ENCODE peak calls at places on chromosomes 16 and 17, in six cellular contexts. N is uterus, O is brain microvascular endothelial cell, S is fibroblast of mammary gland, W is A549, V is heart left ventricle. L is an unnamed sample.

GRCh38 chr17:46742539-46743270 is 75.8 kb downstream of the WNT3 start:
- DNase-seq in N (no peak), O (peak), S (peak), W (peak), V (peak), L (peak)

GRCh38 chr17:31487063-31487647 is 95.7 kb downstream of the RAB11FIP4 start:
- DNase-seq in N (no peak), O (no peak), S (no peak), W (no peak), V (no peak), L (no peak)

GRCh38 chr16:28324235-28324886 is 32.0 kb downstream of the SBK1 start:
- DNase-seq in N (no peak), O (no peak), S (no peak), W (peak), V (no peak), L (no peak)

GRCh38 chr16:11725457-11725856 is 17.2 kb downstream of the TXNDC11 start:
- DNase-seq in N (no peak), O (no peak), S (no peak), W (no peak), V (no peak), L (no peak)

GRCh38 chr17:44146375-44147346 is 4.9 kb downstream of the HROB start:
- DNase-seq in N (no peak), O (no peak), S (no peak), W (no peak), V (no peak), L (no peak)

GRCh38 chr17:53150101-53150698 is 672.5 kb upstream of the KIF2B start:
- DNase-seq in N (no peak), O (no peak), S (no peak), W (peak), V (no peak), L (no peak)

GRCh38 chr16:76106647-76107046 is 170.6 kb upstream of the CNTNAP4 start:
- DNase-seq in N (no peak), O (no peak), S (no peak), W (no peak), V (no peak), L (no peak)

GRCh38 chr17:75872434-75873351 is 5.7 kb downstream of the TRIM47 start:
- DNase-seq in N (peak), O (peak), S (peak), W (peak), V (peak), L (peak)

GRCh38 chr16:25367773-25368172 is 110.1 kb upstream of the ZKSCAN2 start:
- DNase-seq in N (no peak), O (no peak), S (no peak), W (no peak), V (no peak), L (no peak)

GRCh38 chr16:30470170-30470512 is 2.4 kb upstream of the ITGAL start:
- DNase-seq in N (no peak), O (no peak), S (no peak), W (no peak), V (no peak), L (no peak)

GRCh38 chr16:56193951-56194726 is 2.9 kb downstream of the GNAO1 start:
- DNase-seq in N (peak), O (peak), S (peak), W (peak), V (peak), L (peak)

GRCh38 chr16:11050954-11051353 is 106.6 kb downstream of the CLEC16A start:
- DNase-seq in N (no peak), O (no peak), S (no peak), W (no peak), V (no peak), L (no peak)

GRCh38 chr16:22685162-22685830 is 128.7 kb upstream of the HS3ST2 start:
- DNase-seq in N (peak), O (no peak), S (peak), W (no peak), V (peak), L (peak)

GRCh38 chr16:53172517-53172916 is 117.7 kb downstream of the CHD9 start:
- DNase-seq in N (no peak), O (no peak), S (no peak), W (no peak), V (no peak), L (no peak)

GRCh38 chr16:86806838-86807351 is 228.5 kb downstream of the FOXL1 start:
- DNase-seq in N (no peak), O (no peak), S (no peak), W (no peak), V (no peak), L (no peak)

GRCh38 chr17:19728114-19728495 is 11.7 kb upstream of the SLC47A2 start:
- DNase-seq in N (peak), O (peak), S (peak), W (peak), V (peak), L (peak)

GRCh38 chr16:31880322-31880979 is 6.8 kb downstream of the ZNF267 start:
- DNase-seq in N (no peak), O (peak), S (peak), W (no peak), V (no peak), L (peak)

GRCh38 chr17:29789186-29790170 is 140.6 kb downstream of the SSH2 start:
- DNase-seq in N (no peak), O (no peak), S (no peak), W (no peak), V (no peak), L (no peak)

GRCh38 chr17:19004601-19005441 is at the start of gene FAM83G:
- DNase-seq in N (peak), O (peak), S (peak), W (peak), V (peak), L (peak)

GRCh38 chr17:58323420-58324408 is 4.9 kb downstream of the TSPOAP1 start:
- DNase-seq in N (no peak), O (no peak), S (no peak), W (no peak), V (no peak), L (no peak)

GRCh38 chr17:74356640-74357465 is 4.8 kb downstream of the BTBD17 start:
- DNase-seq in N (no peak), O (no peak), S (no peak), W (peak), V (no peak), L (no peak)

GRCh38 chr16:82033683-82034300 is 1.3 kb upstream of the HSD17B2 start:
- DNase-seq in N (no peak), O (no peak), S (no peak), W (no peak), V (no peak), L (no peak)

GRCh38 chr17:12990041-12990808 is 27.6 kb downstream of the ELAC2 start:
- DNase-seq in N (no peak), O (no peak), S (no peak), W (no peak), V (peak), L (peak)

GRCh38 chr16:46789075-46789474 is 40.9 kb upstream of the MYLK3 start:
- DNase-seq in N (no peak), O (no peak), S (no peak), W (no peak), V (no peak), L (no peak)

GRCh38 chr17:79739148-79740062 is 8.7 kb downstream of the ENPP7 start:
- DNase-seq in N (no peak), O (no peak), S (no peak), W (no peak), V (no peak), L (no peak)

GRCh38 chr17:8488491-8488890 is 52.8 kb downstream of the NDEL1 start:
- DNase-seq in N (no peak), O (no peak), S (no peak), W (no peak), V (no peak), L (no peak)

GRCh38 chr16:88430524-88431446 is 22.3 kb upstream of the ZFPM1 start:
- DNase-seq in N (no peak), O (peak), S (no peak), W (no peak), V (no peak), L (no peak)

GRCh38 chr16:81610144-81610842 is 165.7 kb downstream of the CMIP start:
- DNase-seq in N (peak), O (peak), S (peak), W (no peak), V (peak), L (peak)

GRCh38 chr17:6666557-6666956 is 15.0 kb downstream of the C17orf100 start:
- DNase-seq in N (no peak), O (no peak), S (no peak), W (no peak), V (no peak), L (no peak)

GRCh38 chr17:78019367-78019975 is 61.0 kb downstream of the TNRC6C start:
- DNase-seq in N (no peak), O (no peak), S (peak), W (peak), V (no peak), L (peak)

GRCh38 chr17:7080445-7081041 is 492 bp upstream of the CLEC10A start:
- DNase-seq in N (no peak), O (no peak), S (no peak), W (no peak), V (peak), L (no peak)

GRCh38 chr17:36715951-36716350 is 114.6 kb downstream of the MRM1 start:
- DNase-seq in N (no peak), O (no peak), S (no peak), W (no peak), V (no peak), L (no peak)

GRCh38 chr16:27437946-27438345 is 36.0 kb downstream of the IL21R start:
- DNase-seq in N (no peak), O (no peak), S (no peak), W (no peak), V (peak), L (no peak)

GRCh38 chr16:23728112-23728477 is 15.1 kb upstream of the ERN2 start:
- DNase-seq in N (no peak), O (no peak), S (no peak), W (no peak), V (no peak), L (no peak)
- TF ChIP-seq CTCF in N (no peak), O (no peak), S (no peak), W (no peak), V (no peak), L (no peak)

GRCh38 chr16:79359082-79359481 is 241.5 kb downstream of the MAF start:
- DNase-seq in N (no peak), O (no peak), S (no peak), W (no peak), V (no peak), L (no peak)

GRCh38 chr16:79360267-79360666 is 240.3 kb downstream of the MAF start:
- DNase-seq in N (no peak), O (no peak), S (no peak), W (no peak), V (no peak), L (no peak)

GRCh38 chr16:79355600-79356358 is 244.8 kb downstream of the MAF start:
- DNase-seq in N (no peak), O (no peak), S (no peak), W (no peak), V (no peak), L (no peak)

GRCh38 chr16:79361132-79361751 is 239.3 kb downstream of the MAF start:
- DNase-seq in N (no peak), O (no peak), S (no peak), W (no peak), V (no peak), L (no peak)

GRCh38 chr16:79358188-79358587 is 242.3 kb downstream of the MAF start:
- DNase-seq in N (no peak), O (no peak), S (no peak), W (no peak), V (peak), L (no peak)
- H3K4me3 ChIP-seq in N (no peak), O (no peak), S (no peak), W (no peak), V (no peak), L (no peak)

DNA sequence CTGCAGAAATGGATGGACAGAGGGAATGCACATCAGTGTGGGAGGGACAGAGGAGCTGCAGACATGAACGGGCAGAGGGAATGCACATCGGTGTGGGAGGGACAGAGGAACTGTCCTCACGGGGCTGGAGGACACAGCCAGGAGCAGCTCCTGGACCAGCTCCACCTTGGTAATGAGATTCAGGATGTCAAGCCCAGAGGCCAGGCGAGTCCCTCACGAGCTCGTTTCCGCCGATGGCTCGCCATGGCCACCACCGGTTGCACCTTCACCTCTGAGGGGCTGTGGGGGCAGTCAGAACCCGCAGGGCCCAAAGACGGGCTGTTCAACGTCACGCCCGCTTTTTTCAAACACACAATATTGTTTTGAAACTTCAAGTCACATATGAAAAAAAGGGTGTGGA is 56.2 kb downstream of the RPH3AL start:
- DNase-seq in N (no peak), O (no peak), S (no peak), W (no peak), V (peak), L (no peak)
- TF ChIP-seq CTCF in N (no peak), O (no peak), S (no peak), W (no peak), V (no peak), L (no peak)

GRCh38 chr16:6484121-6484520 is 848.5 kb upstream of the RBFOX1 start:
- DNase-seq in N (no peak), O (no peak), S (no peak), W (no peak), V (no peak), L (no peak)

GRCh38 chr16:6483634-6484033 is 849.0 kb upstream of the RBFOX1 start:
- DNase-seq in N (no peak), O (no peak), S (no peak), W (no peak), V (no peak), L (no peak)

GRCh38 chr16:6484931-6485330 is 847.7 kb upstream of the RBFOX1 start:
- DNase-seq in N (no peak), O (no peak), S (no peak), W (no peak), V (no peak), L (no peak)

GRCh38 chr16:6481894-6482293 is 850.8 kb upstream of the RBFOX1 start:
- DNase-seq in N (no peak), O (no peak), S (no peak), W (no peak), V (no peak), L (no peak)

GRCh38 chr16:6482861-6483530 is 849.6 kb upstream of the RBFOX1 start:
- DNase-seq in N (no peak), O (no peak), S (no peak), W (no peak), V (no peak), L (no peak)
- H3K4me3 ChIP-seq in N (no peak), O (no peak), S (no peak), W (no peak), V (no peak), L (no peak)